ENCODE peak calls at places on chromosomes 3 and 15, in seven cellular contexts. E is mesothelial cell of epicardium, S is AG09309, N is GM20000, D is body of pancreas, C is transverse colon, V is neural progenitor cell. X is an unnamed sample.

GRCh38 chr3:133494469-133494868 is 79.0 kb upstream of the CDV3 start:
- DNase-seq in E (no peak), S (no peak), N (no peak), D (peak; percentile 42), C (no peak), V (peak; percentile 53), X (no peak)

GRCh38 chr15:85707519-85708338 is 87.0 kb downstream of the KLHL25 start:
- DNase-seq in E (no peak), S (no peak), N (no peak), D (peak; percentile 72), C (no peak), V (no peak), X (no peak)

GRCh38 chr3:128849776-128850542 is 29.5 kb upstream of the ACAD9 start:
- DNase-seq in E (no peak), S (peak; percentile 3), N (no peak), D (no peak), C (no peak), V (peak; percentile 23), X (no peak)

GRCh38 chr3:170355738-170356595 is 1.5 kb upstream of the SKIL start:
- DNase-seq in E (peak; percentile 23), S (no peak), N (peak; percentile 46), D (peak; percentile 64), C (peak; percentile 56), V (peak; percentile 60), X (no peak)

GRCh38 chr15:59792359-59792758 is 103.2 kb upstream of the BNIP2 start:
- DNase-seq in E (no peak), S (no peak), N (no peak), D (no peak), C (no peak), V (no peak), X (no peak)

GRCh38 chr3:112908252-112908651 is 61.6 kb upstream of the CD200R1L start:
- DNase-seq in E (no peak), S (no peak), N (peak; percentile 35), D (no peak), C (no peak), V (no peak), X (no peak)

GRCh38 chr3:81302045-81302444 is 459.4 kb downstream of the GBE1 start:
- DNase-seq in E (no peak), S (no peak), N (peak; percentile 48), D (peak; percentile 44), C (peak; percentile 19), V (peak; percentile 58), X (peak; percentile 27)

GRCh38 chr3:111331912-111332311 is 210.1 kb upstream of the CD96 start:
- DNase-seq in E (no peak), S (no peak), N (no peak), D (no peak), C (no peak), V (no peak), X (no peak)

GRCh38 chr3:88003115-88003755 is 55.6 kb downstream of the CGGBP1 start:
- DNase-seq in E (no peak), S (no peak), N (no peak), D (no peak), C (no peak), V (peak; percentile 52), X (peak; percentile 33)

GRCh38 chr3:131537531-131537930 is 34.8 kb upstream of the MRPL3 start:
- DNase-seq in E (no peak), S (no peak), N (no peak), D (no peak), C (no peak), V (no peak), X (no peak)

GRCh38 chr3:123876858-123877257 is 7.3 kb downstream of the MYLK start:
- DNase-seq in E (no peak), S (no peak), N (no peak), D (no peak), C (no peak), V (no peak), X (no peak)
- TF ChIP-seq CTCF in E (no peak), S (peak; percentile 13), N (no peak), D (no peak), C (no peak), V (peak; percentile 55), X (peak; percentile 1)

GRCh38 chr3:42661593-42662022 is 8.1 kb downstream of the ZBTB47 start:
- DNase-seq in E (no peak), S (no peak), N (no peak), D (no peak), C (no peak), V (no peak), X (no peak)

GRCh38 chr3:42662037-42662812 is 8.7 kb downstream of the ZBTB47 start:
- DNase-seq in E (no peak), S (no peak), N (no peak), D (no peak), C (no peak), V (no peak), X (no peak)

GRCh38 chr3:42659451-42660130 is 6.1 kb downstream of the ZBTB47 start:
- DNase-seq in E (no peak), S (no peak), N (no peak), D (no peak), C (no peak), V (no peak), X (no peak)

GRCh38 chr3:42660131-42660715 is 6.7 kb downstream of the ZBTB47 start:
- DNase-seq in E (no peak), S (no peak), N (no peak), D (peak; percentile 50), C (no peak), V (no peak), X (no peak)

DNA sequence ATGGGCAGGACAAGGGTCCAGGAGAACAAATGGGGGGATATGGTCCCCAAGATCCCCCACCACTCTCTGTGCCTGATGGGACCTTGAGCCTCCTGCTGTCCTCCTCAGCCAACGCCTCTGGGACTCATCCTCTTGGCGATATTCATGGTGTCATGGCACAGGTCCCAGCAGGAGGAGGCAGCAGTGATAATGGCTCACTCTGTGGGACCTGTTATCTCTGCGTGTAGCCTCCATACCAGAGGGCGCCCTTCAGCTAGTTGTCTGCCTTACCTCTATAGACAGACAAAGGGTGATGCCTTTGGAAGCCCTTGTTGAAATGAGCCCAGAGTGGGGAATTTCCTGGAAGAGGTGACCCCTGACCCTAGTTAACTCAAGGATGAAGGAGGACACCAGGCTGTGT is 7.4 kb downstream of the ZBTB47 start:
- DNase-seq in E (no peak), S (no peak), N (no peak), D (no peak), C (no peak), V (no peak), X (no peak)
- TF ChIP-seq CTCF in E (no peak), S (no peak), N (no peak), D (no peak), C (no peak), V (no peak), X (no peak)

DNA sequence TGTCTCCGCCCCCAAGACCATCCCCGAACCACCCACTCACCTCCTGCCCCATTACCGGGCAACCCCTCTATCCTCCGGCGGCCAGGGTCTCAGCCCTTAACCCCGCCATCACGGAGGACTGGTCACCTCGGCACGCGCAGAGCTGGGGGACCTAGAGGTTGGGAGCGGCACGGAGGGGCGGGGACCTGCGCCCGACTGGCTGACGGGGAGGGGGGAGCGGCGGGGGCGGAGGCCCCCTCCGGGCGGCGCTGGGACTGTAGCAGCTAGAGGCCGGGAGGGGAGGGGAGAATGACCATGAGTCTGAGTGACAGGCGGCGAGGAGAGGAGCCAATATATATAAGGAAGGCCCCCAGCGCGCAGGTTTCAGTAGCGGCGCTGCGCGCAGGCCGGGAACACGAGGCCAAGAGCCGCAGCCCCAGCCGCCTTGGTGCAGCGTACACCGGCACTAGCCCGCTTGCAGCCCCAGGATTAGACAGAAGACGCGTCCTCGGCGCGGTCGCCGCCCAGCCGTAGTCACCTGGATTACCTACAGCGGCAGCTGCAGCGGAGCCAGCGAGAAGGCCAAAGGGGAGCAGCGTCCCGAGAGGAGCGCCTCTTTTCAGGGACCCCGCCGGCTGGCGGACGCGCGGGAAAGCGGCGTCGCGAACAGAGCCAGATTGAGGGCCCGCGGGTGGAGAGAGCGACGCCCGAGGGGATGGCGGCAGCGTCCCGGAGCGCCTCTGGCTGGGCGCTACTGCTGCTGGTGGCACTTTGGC is at the start of gene DLL4:
- DNase-seq in E (no peak), S (no peak), N (peak; percentile 81), D (peak; percentile 68), C (peak; percentile 87), V (peak; percentile 81), X (no peak)
- TF ChIP-seq CTCF in E (no peak), S (no peak), N (no peak), D (no peak), C (peak; percentile 42), V (no peak), X (no peak)

DNA sequence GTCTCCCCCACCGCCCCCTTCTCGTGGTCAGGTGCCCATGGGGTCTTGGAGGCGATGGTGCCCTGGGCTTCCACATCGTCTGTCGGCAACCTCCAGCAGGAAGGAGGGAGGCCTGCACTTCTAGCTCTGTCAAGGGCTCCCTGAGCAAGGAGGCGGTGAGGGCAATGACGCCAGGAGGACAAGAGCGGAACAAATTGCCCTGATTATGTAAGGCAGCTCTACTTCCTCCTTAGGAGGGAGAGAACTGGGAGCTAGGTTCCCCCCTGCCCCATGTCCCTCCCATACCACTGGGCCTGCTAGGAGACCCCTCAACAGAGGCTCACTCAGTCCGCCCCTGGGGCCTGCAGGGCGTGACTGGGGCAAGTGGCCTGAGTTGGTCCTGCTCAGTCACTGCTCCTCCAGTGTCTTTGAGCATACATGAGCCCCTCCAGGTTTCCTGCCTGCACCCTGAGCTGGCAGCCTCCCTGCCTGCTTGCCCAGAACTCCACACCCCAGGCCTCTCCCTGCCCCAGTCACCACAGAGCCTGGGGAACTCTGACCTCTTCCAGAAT is 56.1 kb downstream of the CACNA2D2 start:
- DNase-seq in E (no peak), S (no peak), N (no peak), D (no peak), C (no peak), V (no peak), X (no peak)
- TF ChIP-seq CTCF in E (no peak), S (no peak), N (no peak), D (no peak), C (no peak), V (no peak), X (no peak)

GRCh38 chr3:57852896-57853295 is 96.8 kb downstream of the SLMAP start:
- DNase-seq in E (no peak), S (no peak), N (no peak), D (no peak), C (no peak), V (no peak), X (peak; percentile 19)
- TF ChIP-seq CTCF in E (peak; percentile 32), S (peak; percentile 14), N (no peak), D (peak; percentile 36), C (no peak), V (peak; percentile 30), X (no peak)

DNA sequence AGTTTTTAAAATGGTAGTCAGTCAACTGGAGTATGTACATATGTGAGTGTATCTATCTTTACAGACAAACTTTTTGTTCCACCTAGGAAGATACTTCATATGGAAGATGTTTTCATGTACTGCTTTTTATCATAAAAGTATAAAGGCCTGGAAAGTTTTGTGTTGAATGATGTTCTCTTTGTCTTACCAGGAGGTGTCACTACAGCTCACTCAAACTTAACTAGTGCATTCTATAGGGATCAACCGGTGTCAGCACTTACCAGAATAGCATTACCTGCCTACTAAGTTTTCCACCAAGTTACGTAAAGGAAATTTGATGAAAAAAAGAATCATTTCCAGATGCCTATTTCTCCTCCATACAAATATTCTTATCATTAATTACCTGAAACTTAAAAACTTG is 522.6 kb upstream of the SEMA6D start:
- DNase-seq in E (no peak), S (no peak), N (no peak), D (no peak), C (no peak), V (peak; percentile 41), X (peak; percentile 40)
- TF ChIP-seq CTCF in E (peak; percentile 26), S (peak; percentile 24), N (no peak), D (no peak), C (no peak), V (peak; percentile 60), X (peak; percentile 34)